ENCODE peak calls at places on chromosomes 16 and 17, in eight cellular contexts. J is body of pancreas, O is HFF-Myc, D is mesendoderm, B is sigmoid colon, Q is AG09309, T is mucosa of descending colon, N is heart right ventricle. F is an unnamed sample.

GRCh38 chr17:6059406-6059805 is 10.8 kb upstream of the WSCD1 start:
- DNase-seq in Q (no peak), N (no peak), B (no peak), D (no peak), T (no peak), J (no peak), O (no peak), F (no peak)

GRCh38 chr17:42675984-42676423 is 790 bp downstream of the PLEKHH3 start:
- DNase-seq in Q (no peak), B (peak; percentile 87), O (no peak), D (peak; percentile 67), J (peak; percentile 66), N (peak; percentile 74), T (peak; percentile 84), F (no peak)

GRCh38 chr16:56667581-56668571 is at the start of gene MT1G:
- DNase-seq in J (peak; percentile 89), Q (no peak), O (no peak), N (peak; percentile 64), D (no peak), T (peak; percentile 84), B (peak; percentile 80), F (no peak)

GRCh38 chr17:70137451-70138230 is 31.7 kb upstream of the KCNJ2 start:
- DNase-seq in Q (peak; percentile 90), J (peak; percentile 61), N (no peak), D (peak; percentile 60), T (no peak), O (peak; percentile 24), B (peak; percentile 86), F (peak; percentile 93)

GRCh38 chr16:78669994-78670393 is 570.5 kb downstream of the WWOX start:
- DNase-seq in N (peak; percentile 42), T (no peak), Q (no peak), B (no peak), D (no peak), J (peak; percentile 16), O (no peak), F (no peak)

GRCh38 chr16:89118361-89119061 is 24.9 kb downstream of the ACSF3 start:
- DNase-seq in T (peak; percentile 25), Q (no peak), O (no peak), B (no peak), N (no peak), D (peak; percentile 53), J (no peak), F (no peak)

GRCh38 chr17:82201498-82201910 is 11.1 kb downstream of the CCDC57 start:
- DNase-seq in Q (no peak), N (no peak), T (no peak), B (no peak), D (no peak), J (no peak), O (no peak), F (no peak)

GRCh38 chr16:47037396-47037745 is 63.9 kb upstream of the DNAJA2 start:
- DNase-seq in B (peak; percentile 72), J (peak; percentile 7), D (no peak), Q (no peak), O (no peak), N (peak; percentile 53), T (no peak), F (no peak)

GRCh38 chr16:84463221-84463620 is 41.2 kb downstream of the MEAK7 start:
- DNase-seq in N (no peak), J (no peak), O (no peak), T (peak; percentile 14), B (peak; percentile 52), Q (no peak), D (no peak), F (no peak)

GRCh38 chr17:39775075-39775474 is 37.3 kb downstream of the GRB7 start:
- DNase-seq in O (no peak), Q (no peak), N (no peak), J (no peak), D (no peak), T (no peak), B (no peak), F (no peak)

GRCh38 chr17:39776267-39776666 is 38.5 kb downstream of the GRB7 start:
- DNase-seq in T (no peak), J (no peak), O (no peak), B (no peak), N (no peak), D (no peak), Q (no peak), F (no peak)

GRCh38 chr17:39781028-39781800 is 43.5 kb downstream of the GRB7 start:
- DNase-seq in O (no peak), J (no peak), T (no peak), N (no peak), Q (no peak), B (no peak), D (no peak), F (no peak)

GRCh38 chr17:39774043-39774442 is 36.3 kb downstream of the GRB7 start:
- DNase-seq in B (no peak), J (no peak), T (no peak), D (peak; percentile 24), N (no peak), O (no peak), Q (no peak), F (no peak)

DNA sequence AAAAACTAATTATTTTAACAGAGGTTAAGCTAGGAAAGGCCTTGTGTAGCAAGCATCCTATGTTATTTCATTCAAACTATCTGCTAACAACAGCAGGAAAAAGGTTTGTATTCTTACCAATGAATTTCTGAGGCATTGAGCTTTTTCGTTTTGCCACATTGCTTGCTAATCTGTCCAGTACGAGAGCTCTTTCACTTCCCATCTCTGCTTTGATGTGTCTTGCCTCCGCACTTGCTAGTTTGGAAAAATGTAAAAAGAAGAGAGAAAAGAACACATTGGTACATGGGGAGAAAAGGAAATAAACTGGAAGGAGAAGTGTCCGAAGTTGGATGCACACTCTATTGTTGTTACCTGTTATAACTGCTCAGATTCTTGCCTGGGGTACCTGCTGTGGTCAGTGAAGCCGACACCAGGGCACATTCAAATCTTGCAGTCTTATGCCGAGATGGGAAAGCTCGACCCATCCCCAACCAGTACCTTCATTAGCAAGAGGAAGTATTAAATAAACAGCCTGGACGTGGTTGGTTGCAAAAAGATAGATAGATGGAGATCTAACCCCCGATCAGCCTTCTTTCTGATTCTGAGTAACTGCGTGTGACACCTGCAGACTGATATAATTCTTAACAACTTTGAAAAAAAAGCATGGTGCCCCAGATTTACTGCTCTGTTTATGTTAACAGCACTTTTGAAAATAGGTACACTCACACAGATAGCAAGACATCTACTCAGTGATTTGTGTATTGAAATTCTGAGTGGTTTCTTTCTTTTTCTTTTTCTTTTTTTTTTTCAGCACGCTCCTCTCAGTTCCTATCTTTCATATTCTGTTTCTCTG is 40.0 kb downstream of the GRB7 start:
- DNase-seq in O (no peak), N (no peak), J (no peak), T (no peak), D (no peak), Q (no peak), B (no peak), F (no peak)
- H3K4me3 ChIP-seq in O (no peak overlapping the region), N (no peak overlapping the region), J (no peak overlapping the region), T (no peak overlapping the region), D (no peak overlapping the region), Q (no peak overlapping the region), B (no peak overlapping the region), F (no peak overlapping the region)

DNA sequence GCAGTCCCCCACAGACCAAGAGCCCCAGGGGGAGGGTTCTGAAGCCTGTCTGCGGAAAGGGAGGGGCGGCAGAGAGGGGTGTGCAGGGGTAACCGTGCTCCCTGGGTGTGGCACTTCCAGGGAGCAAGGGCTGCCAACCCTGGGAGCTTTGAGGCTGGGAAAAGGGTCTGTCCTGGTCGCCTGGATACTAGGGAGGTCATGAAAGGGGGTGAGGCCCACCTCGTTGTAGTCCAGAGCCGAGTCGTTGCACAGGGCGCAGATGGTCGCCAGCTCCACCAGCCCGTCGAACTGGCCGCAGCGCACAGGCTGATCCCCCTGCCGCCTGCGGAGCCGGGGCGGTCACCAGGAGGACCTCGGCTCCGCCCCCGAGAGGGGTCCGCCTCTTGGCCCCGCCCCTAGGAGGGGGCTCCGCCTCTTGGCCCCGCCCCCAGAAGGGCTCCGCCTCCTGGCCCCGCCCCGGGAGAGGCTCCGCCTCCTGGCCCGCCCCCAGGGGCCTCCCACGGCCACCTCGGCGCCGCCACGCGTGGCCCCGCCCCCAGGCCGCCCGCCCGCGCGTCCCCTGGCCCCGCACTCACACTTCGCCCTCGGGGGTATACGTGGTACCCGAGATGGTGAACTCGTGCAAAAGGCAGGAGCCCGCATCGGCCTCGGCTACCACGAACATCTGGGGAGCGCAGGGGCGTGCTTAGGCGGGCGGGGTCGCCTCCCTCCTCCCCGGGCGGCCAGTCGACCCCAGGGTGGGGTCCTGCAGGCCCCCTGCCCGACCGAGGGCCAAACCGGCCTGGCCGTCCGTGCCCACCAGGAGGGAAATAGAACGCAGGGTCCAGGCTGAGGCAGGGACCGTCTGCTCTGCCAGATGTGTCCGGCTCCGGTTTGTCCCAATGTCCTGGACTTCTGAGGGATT is 19.5 kb downstream of the ATP2A3 start:
- DNase-seq in J (no peak), O (no peak), N (peak; percentile 81), B (peak; percentile 86), D (peak; percentile 81), T (peak; percentile 66), Q (no peak), F (no peak)
- H3K4me3 ChIP-seq in J (no peak overlapping the region), O (peak overlapping the region; percentile 42), N (peak overlapping the region; percentile 42), B (peak overlapping the region; percentile 57), D (peak overlapping the region; percentile 51), T (no peak overlapping the region), Q (peak overlapping the region; percentile 26), F (peak overlapping the region; percentile 51)

DNA sequence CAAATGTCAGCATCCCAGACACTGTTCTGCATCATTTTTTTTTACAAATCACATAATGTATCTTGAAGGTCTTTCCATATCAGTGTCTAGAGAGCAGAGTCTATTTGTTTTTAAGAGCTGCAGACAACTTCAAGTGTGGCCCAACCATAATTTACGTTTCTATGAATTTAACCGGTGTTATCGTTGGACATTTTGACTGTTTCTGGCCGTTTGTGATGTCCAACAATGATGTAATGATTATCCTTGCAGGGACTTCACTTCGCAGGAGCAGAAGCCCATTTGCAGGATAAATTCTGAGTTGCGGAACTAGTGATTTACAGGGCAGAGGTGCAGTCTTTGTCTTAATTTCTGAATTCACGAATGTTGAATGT is 26.9 kb upstream of the HLF start:
- DNase-seq in J (no peak), T (no peak), N (no peak), O (no peak), B (no peak), D (no peak), Q (no peak), F (no peak)
- H3K4me3 ChIP-seq in J (peak overlapping the region; percentile 16), T (no peak overlapping the region), N (peak overlapping the region; percentile 69), O (peak overlapping the region; percentile 50), B (peak overlapping the region; percentile 51), D (no peak overlapping the region), Q (peak overlapping the region; percentile 45), F (peak overlapping the region; percentile 62)

DNA sequence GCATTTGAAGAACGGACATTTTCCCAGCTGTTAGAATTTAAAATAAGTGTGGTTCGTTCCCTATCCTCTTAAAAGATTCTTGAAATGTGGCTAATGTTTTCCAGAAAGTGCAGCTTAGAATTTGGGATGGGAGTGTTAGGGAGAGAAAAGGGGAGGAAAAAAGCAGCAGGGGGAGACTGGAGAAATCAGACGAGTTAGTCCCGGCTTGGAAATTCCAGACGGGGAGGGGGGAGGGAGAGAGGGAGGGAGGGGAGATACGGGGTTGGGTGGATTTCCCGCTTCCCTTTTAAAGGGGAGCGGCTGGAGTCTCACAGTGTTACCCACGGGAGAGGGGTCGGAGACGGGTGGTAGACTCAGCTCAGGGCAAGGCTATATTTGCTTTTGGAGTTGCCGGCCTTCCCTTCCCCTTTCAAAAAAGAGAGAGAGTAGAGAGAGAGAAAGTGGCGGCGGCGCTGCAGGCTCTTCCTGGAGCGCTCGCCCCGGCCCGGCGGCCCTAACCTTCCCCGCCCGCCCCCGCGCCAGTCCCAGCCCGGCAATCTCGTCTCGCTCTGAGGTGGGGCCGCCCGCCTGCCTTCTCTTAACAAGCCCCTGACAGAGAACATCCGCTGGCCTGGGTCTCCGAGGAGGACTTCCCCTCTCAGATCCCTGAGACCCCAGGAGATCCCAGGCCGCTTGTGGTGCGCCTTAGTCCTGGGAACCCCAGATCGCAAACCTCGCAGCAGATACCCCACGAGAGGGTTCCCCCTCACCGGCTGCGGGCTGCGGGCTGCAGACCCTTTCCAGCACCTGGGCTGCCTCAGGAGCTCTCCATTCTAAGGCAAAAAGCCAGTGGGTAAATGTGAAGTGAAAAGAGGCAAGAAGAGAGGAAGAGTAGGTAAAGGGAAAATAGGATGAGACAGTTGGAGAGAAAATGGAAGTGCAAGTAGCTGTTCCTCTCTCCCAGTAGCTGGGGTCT is 6.6 kb downstream of the IGF2BP1 start:
- DNase-seq in Q (no peak), D (peak; percentile 89), O (no peak), B (no peak), J (no peak), N (no peak), T (no peak), F (no peak)
- H3K4me3 ChIP-seq in Q (no peak overlapping the region), D (peak overlapping the region; percentile 69), O (peak overlapping the region; percentile 4), B (no peak overlapping the region), J (no peak overlapping the region), N (no peak overlapping the region), T (no peak overlapping the region), F (peak overlapping the region; percentile 48)